ENCODE peak calls at places on chromosome 11, in six cellular contexts. One of them, this sample, is unnamed.

GRCh38 chr11:82858556-82859091 is 41.6 kb downstream of the PRCP start:
- DNase-seq in neural progenitor cell: no peak
- DNase-seq in tibial artery: no peak
- DNase-seq in cardiac muscle cell: peak; percentile 67
- DNase-seq in body of pancreas: no peak
- DNase-seq in esophagus squamous epithelium: no peak
- DNase-seq in this sample: no peak

GRCh38 chr11:120410622-120411380 is 74.6 kb downstream of the ARHGEF12 start:
- DNase-seq in cardiac muscle cell: no peak
- DNase-seq in tibial artery: no peak
- DNase-seq in body of pancreas: no peak
- DNase-seq in esophagus squamous epithelium: no peak
- DNase-seq in neural progenitor cell: no peak
- DNase-seq in this sample: no peak

GRCh38 chr11:64146036-64146943 is 19.6 kb downstream of the MACROD1 start:
- DNase-seq in tibial artery: no peak
- DNase-seq in neural progenitor cell: peak; percentile 72
- DNase-seq in esophagus squamous epithelium: no peak
- DNase-seq in cardiac muscle cell: peak; percentile 45
- DNase-seq in body of pancreas: peak; percentile 75
- DNase-seq in this sample: peak; percentile 80

GRCh38 chr11:64151337-64151736 is 14.6 kb downstream of the MACROD1 start:
- DNase-seq in body of pancreas: no peak
- DNase-seq in neural progenitor cell: no peak
- DNase-seq in esophagus squamous epithelium: no peak
- DNase-seq in cardiac muscle cell: no peak
- DNase-seq in tibial artery: no peak
- DNase-seq in this sample: no peak

GRCh38 chr11:74646964-74647363 is 54.6 kb downstream of the POLD3 start:
- DNase-seq in body of pancreas: no peak
- DNase-seq in esophagus squamous epithelium: no peak
- DNase-seq in cardiac muscle cell: no peak
- DNase-seq in neural progenitor cell: peak; percentile 43
- DNase-seq in tibial artery: no peak
- DNase-seq in this sample: no peak

GRCh38 chr11:84247931-84248330 is 961.8 kb upstream of the CCDC90B start:
- DNase-seq in body of pancreas: no peak
- DNase-seq in neural progenitor cell: no peak
- DNase-seq in cardiac muscle cell: peak; percentile 0
- DNase-seq in tibial artery: no peak
- DNase-seq in esophagus squamous epithelium: no peak
- DNase-seq in this sample: peak; percentile 27

GRCh38 chr11:6619021-6619745 is at the start of gene TPP1:
- DNase-seq in body of pancreas: peak; percentile 95
- DNase-seq in cardiac muscle cell: peak; percentile 95
- DNase-seq in esophagus squamous epithelium: peak; percentile 71
- DNase-seq in neural progenitor cell: peak; percentile 96
- DNase-seq in tibial artery: peak; percentile 96
- DNase-seq in this sample: peak; percentile 84

GRCh38 chr11:30583505-30584280 is 2.5 kb downstream of the MPPED2 start:
- DNase-seq in neural progenitor cell: peak; percentile 59
- DNase-seq in body of pancreas: peak; percentile 15
- DNase-seq in cardiac muscle cell: no peak
- DNase-seq in esophagus squamous epithelium: no peak
- DNase-seq in tibial artery: peak; percentile 25
- DNase-seq in this sample: no peak

GRCh38 chr11:61429346-61429690 is 457 bp downstream of the CPSF7 start:
- DNase-seq in cardiac muscle cell: peak; percentile 73
- DNase-seq in esophagus squamous epithelium: no peak
- DNase-seq in tibial artery: peak; percentile 55
- DNase-seq in neural progenitor cell: peak; percentile 93
- DNase-seq in body of pancreas: peak; percentile 53
- DNase-seq in this sample: peak; percentile 83

GRCh38 chr11:34052608-34053160 is 1.2 kb downstream of the CAPRIN1 start:
- DNase-seq in neural progenitor cell: peak; percentile 56
- DNase-seq in tibial artery: peak; percentile 31
- DNase-seq in esophagus squamous epithelium: peak; percentile 8
- DNase-seq in body of pancreas: peak; percentile 37
- DNase-seq in cardiac muscle cell: no peak
- DNase-seq in this sample: peak; percentile 6

GRCh38 chr11:34869425-34869824 is 46.8 kb downstream of the APIP start:
- DNase-seq in body of pancreas: no peak
- DNase-seq in cardiac muscle cell: no peak
- DNase-seq in esophagus squamous epithelium: no peak
- DNase-seq in tibial artery: no peak
- DNase-seq in neural progenitor cell: peak; percentile 30
- DNase-seq in this sample: no peak

GRCh38 chr11:3153291-3153861 is 11.7 kb downstream of the OSBPL5 start:
- DNase-seq in esophagus squamous epithelium: no peak
- DNase-seq in neural progenitor cell: no peak
- DNase-seq in body of pancreas: peak; percentile 47
- DNase-seq in cardiac muscle cell: peak; percentile 90
- DNase-seq in tibial artery: peak; percentile 79
- DNase-seq in this sample: no peak

GRCh38 chr11:72239849-72240460 is 4.0 kb downstream of the PHOX2A start:
- DNase-seq in body of pancreas: peak; percentile 63
- DNase-seq in neural progenitor cell: peak; percentile 20
- DNase-seq in cardiac muscle cell: peak; percentile 55
- DNase-seq in tibial artery: no peak
- DNase-seq in esophagus squamous epithelium: no peak
- DNase-seq in this sample: peak; percentile 54

GRCh38 chr11:77073328-77074001 is 6.7 kb downstream of the CAPN5 start:
- DNase-seq in neural progenitor cell: no peak
- DNase-seq in esophagus squamous epithelium: no peak
- DNase-seq in tibial artery: peak; percentile 96
- DNase-seq in cardiac muscle cell: peak; percentile 96
- DNase-seq in body of pancreas: peak; percentile 67
- DNase-seq in this sample: peak; percentile 97

GRCh38 chr11:73513707-73514106 is 84.2 kb downstream of the FAM168A start:
- DNase-seq in tibial artery: no peak
- DNase-seq in cardiac muscle cell: no peak
- DNase-seq in esophagus squamous epithelium: no peak
- DNase-seq in neural progenitor cell: no peak
- DNase-seq in body of pancreas: no peak
- DNase-seq in this sample: no peak

GRCh38 chr11:75784085-75784478 is 15.5 kb downstream of the DGAT2 start:
- DNase-seq in body of pancreas: no peak
- DNase-seq in neural progenitor cell: no peak
- DNase-seq in cardiac muscle cell: no peak
- DNase-seq in tibial artery: no peak
- DNase-seq in esophagus squamous epithelium: no peak
- DNase-seq in this sample: no peak

GRCh38 chr11:75786101-75786736 is 17.6 kb downstream of the DGAT2 start:
- DNase-seq in body of pancreas: peak; percentile 78
- DNase-seq in tibial artery: no peak
- DNase-seq in esophagus squamous epithelium: no peak
- DNase-seq in neural progenitor cell: no peak
- DNase-seq in cardiac muscle cell: no peak
- DNase-seq in this sample: no peak

GRCh38 chr11:75785187-75785586 is 16.6 kb downstream of the DGAT2 start:
- DNase-seq in tibial artery: no peak
- DNase-seq in body of pancreas: no peak
- DNase-seq in esophagus squamous epithelium: no peak
- DNase-seq in cardiac muscle cell: no peak
- DNase-seq in neural progenitor cell: no peak
- DNase-seq in this sample: no peak

GRCh38 chr11:75783416-75784084 is 15.0 kb downstream of the DGAT2 start:
- DNase-seq in tibial artery: no peak
- DNase-seq in cardiac muscle cell: no peak
- DNase-seq in body of pancreas: no peak
- DNase-seq in esophagus squamous epithelium: no peak
- DNase-seq in neural progenitor cell: no peak
- DNase-seq in this sample: no peak

DNA sequence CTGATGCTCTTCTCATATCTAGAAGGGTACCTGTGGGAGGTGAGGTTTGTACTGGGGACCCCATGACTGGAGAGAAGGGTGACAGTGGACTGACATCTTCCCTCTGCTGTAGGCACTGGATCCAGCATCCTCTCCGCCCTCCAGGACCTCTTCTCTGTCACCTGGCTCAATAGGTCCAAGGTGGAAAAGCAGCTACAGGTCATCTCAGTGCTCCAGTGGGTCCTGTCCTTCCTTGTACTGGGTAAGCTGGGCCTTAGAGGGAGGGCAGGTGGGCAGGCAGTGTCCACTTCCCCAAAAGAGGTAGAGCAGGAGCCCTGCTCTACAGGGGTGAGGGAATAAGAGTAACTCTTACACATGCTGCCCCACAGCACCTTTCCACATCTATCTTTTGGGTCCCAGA is 15.9 kb downstream of the DGAT2 start:
- DNase-seq in tibial artery: no peak
- DNase-seq in neural progenitor cell: no peak
- DNase-seq in cardiac muscle cell: no peak
- DNase-seq in esophagus squamous epithelium: no peak
- DNase-seq in body of pancreas: no peak
- DNase-seq in this sample: no peak
- H3K4me1 ChIP-seq in tibial artery: no peaks in the 10 kb centered on the region
- H3K4me1 ChIP-seq in neural progenitor cell: peaks cover 7% of the 10 kb centered on the region
- H3K4me1 ChIP-seq in cardiac muscle cell: no peaks in the 10 kb centered on the region
- H3K4me1 ChIP-seq in esophagus squamous epithelium: no peaks in the 10 kb centered on the region
- H3K4me1 ChIP-seq in body of pancreas: peaks cover 25% of the 10 kb centered on the region
- H3K4me1 ChIP-seq in this sample: no peaks in the 10 kb centered on the region

GRCh38 chr11:78914503-78914902 is 339.8 kb upstream of the NARS2 start:
- DNase-seq in tibial artery: no peak
- DNase-seq in neural progenitor cell: no peak
- DNase-seq in body of pancreas: no peak
- DNase-seq in cardiac muscle cell: no peak
- DNase-seq in esophagus squamous epithelium: no peak
- DNase-seq in this sample: no peak

GRCh38 chr11:78912778-78913177 is 338.1 kb upstream of the NARS2 start:
- DNase-seq in esophagus squamous epithelium: no peak
- DNase-seq in neural progenitor cell: no peak
- DNase-seq in cardiac muscle cell: no peak
- DNase-seq in body of pancreas: no peak
- DNase-seq in tibial artery: no peak
- DNase-seq in this sample: no peak

GRCh38 chr11:78920329-78920728 is 345.7 kb upstream of the NARS2 start:
- DNase-seq in cardiac muscle cell: no peak
- DNase-seq in tibial artery: no peak
- DNase-seq in body of pancreas: no peak
- DNase-seq in esophagus squamous epithelium: no peak
- DNase-seq in neural progenitor cell: no peak
- DNase-seq in this sample: peak; percentile 44

GRCh38 chr11:78921517-78921916 is 346.9 kb upstream of the NARS2 start:
- DNase-seq in neural progenitor cell: no peak
- DNase-seq in esophagus squamous epithelium: no peak
- DNase-seq in cardiac muscle cell: no peak
- DNase-seq in body of pancreas: no peak
- DNase-seq in tibial artery: no peak
- DNase-seq in this sample: peak; percentile 73

DNA sequence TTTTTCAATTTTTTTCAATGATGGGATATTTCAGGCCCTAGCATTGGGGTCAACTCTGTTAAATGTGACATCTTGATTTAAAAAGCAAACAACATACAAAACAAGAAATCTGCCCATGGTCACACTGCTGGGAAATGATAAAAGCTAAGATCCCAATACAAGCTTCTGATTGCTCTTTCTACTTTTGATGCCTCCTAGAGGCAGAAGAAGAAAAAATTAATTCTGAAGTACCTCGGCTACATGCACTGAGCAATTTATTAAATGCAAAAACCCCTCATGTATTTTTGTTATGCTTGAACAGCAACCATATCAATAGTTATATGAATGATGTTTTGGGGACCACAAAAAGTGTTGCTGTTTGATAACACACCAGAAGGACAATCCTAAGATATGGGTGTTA is 342.1 kb upstream of the NARS2 start:
- DNase-seq in cardiac muscle cell: no peak
- DNase-seq in body of pancreas: no peak
- DNase-seq in neural progenitor cell: no peak
- DNase-seq in esophagus squamous epithelium: no peak
- DNase-seq in tibial artery: no peak
- DNase-seq in this sample: no peak
- TF ChIP-seq CTCF in cardiac muscle cell: peak; percentile 24
- TF ChIP-seq CTCF in body of pancreas: no peak
- TF ChIP-seq CTCF in neural progenitor cell: no peak
- TF ChIP-seq CTCF in esophagus squamous epithelium: no peak
- TF ChIP-seq CTCF in tibial artery: no peak
- TF ChIP-seq CTCF in this sample: no peak

GRCh38 chr11:96056581-96056980 is 132.7 kb upstream of the MTMR2 start:
- DNase-seq in body of pancreas: no peak
- DNase-seq in esophagus squamous epithelium: no peak
- DNase-seq in tibial artery: no peak
- DNase-seq in neural progenitor cell: no peak
- DNase-seq in cardiac muscle cell: no peak
- DNase-seq in this sample: no peak

GRCh38 chr11:96052921-96053631 is 129.2 kb upstream of the MTMR2 start:
- DNase-seq in neural progenitor cell: no peak
- DNase-seq in body of pancreas: no peak
- DNase-seq in cardiac muscle cell: peak; percentile 51
- DNase-seq in esophagus squamous epithelium: no peak
- DNase-seq in tibial artery: no peak
- DNase-seq in this sample: no peak

GRCh38 chr11:96055706-96056387 is 131.9 kb upstream of the MTMR2 start:
- DNase-seq in esophagus squamous epithelium: no peak
- DNase-seq in cardiac muscle cell: peak; percentile 60
- DNase-seq in body of pancreas: no peak
- DNase-seq in tibial artery: no peak
- DNase-seq in neural progenitor cell: peak; percentile 43
- DNase-seq in this sample: peak; percentile 19

GRCh38 chr11:96051820-96052219 is 127.9 kb upstream of the MTMR2 start:
- DNase-seq in body of pancreas: no peak
- DNase-seq in cardiac muscle cell: no peak
- DNase-seq in neural progenitor cell: no peak
- DNase-seq in tibial artery: no peak
- DNase-seq in esophagus squamous epithelium: no peak
- DNase-seq in this sample: no peak

DNA sequence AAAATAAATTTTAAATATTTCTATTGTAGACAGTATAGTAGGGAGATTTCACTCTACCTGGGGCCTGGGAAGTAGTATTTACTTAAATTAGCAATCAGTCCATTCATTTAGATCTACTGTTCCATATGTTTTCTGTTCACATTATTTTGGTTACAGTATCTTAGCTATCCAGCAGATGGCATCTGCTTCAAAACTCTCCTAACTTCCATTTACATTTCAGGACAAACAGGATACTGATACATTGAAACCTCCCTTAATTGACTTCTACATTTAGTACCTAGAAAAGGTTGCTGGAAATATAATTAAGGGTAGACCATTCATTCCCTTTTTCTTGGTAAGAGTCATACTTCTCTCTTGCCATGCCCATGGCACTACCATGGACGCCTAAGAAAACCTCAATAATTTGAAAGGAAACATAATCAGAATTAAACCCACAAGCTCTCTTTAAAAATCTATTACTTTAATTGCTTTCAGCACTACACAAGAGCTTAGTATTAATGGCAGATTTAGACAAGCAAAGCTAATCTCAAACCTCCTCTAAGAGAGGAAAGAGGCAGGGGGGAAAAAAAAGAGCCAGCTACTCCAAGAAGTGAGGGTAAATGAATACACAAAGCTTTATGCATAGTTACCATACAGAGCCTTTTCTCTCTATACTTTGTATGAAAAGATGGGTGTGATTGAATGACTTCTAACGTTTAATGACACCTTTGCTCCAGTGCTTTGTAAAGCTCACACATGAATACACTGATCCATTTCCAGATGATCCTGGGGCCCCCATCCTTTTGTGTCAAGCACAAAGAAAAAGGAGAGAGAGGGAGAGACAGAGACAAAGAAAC is 131.2 kb upstream of the MTMR2 start:
- DNase-seq in neural progenitor cell: peak; percentile 85
- DNase-seq in cardiac muscle cell: peak; percentile 70
- DNase-seq in body of pancreas: no peak
- DNase-seq in tibial artery: no peak
- DNase-seq in esophagus squamous epithelium: no peak
- DNase-seq in this sample: no peak
- H3K4me1 ChIP-seq in neural progenitor cell: peaks cover 29% of the 10 kb centered on the region
- H3K4me1 ChIP-seq in cardiac muscle cell: peaks cover 16% of the 10 kb centered on the region
- H3K4me1 ChIP-seq in body of pancreas: no peaks in the 10 kb centered on the region
- H3K4me1 ChIP-seq in tibial artery: no peaks in the 10 kb centered on the region
- H3K4me1 ChIP-seq in esophagus squamous epithelium: peaks cover 6% of the 10 kb centered on the region
- H3K4me1 ChIP-seq in this sample: peaks cover 7% of the 10 kb centered on the region

GRCh38 chr11:65853249-65853979 is 4.6 kb downstream of the CFL1 start:
- DNase-seq in esophagus squamous epithelium: no peak
- DNase-seq in body of pancreas: no peak
- DNase-seq in tibial artery: no peak
- DNase-seq in cardiac muscle cell: no peak
- DNase-seq in neural progenitor cell: peak; percentile 28
- DNase-seq in this sample: no peak
- TF ChIP-seq CTCF in esophagus squamous epithelium: no peak
- TF ChIP-seq CTCF in body of pancreas: no peak
- TF ChIP-seq CTCF in tibial artery: no peak
- TF ChIP-seq CTCF in cardiac muscle cell: peak; percentile 10
- TF ChIP-seq CTCF in neural progenitor cell: peak; percentile 20
- TF ChIP-seq CTCF in this sample: peak; percentile 33